ENCODE peak calls at places on chromosomes 7 and 10, in seven cellular contexts. Q, X, Z, P, O, U and V are unnamed samples.

GRCh38 chr10:35639021-35639521 is 3.0 kb downstream of the FZD8 start:
- DNase-seq in U (no peak), O (no peak), Z (peak; percentile 60), X (peak; percentile 3), Q (no peak), P (peak; percentile 90), V (no peak)

GRCh38 chr7:37092548-37092947 is 356.1 kb downstream of the ELMO1 start:
- DNase-seq in Z (no peak), O (peak; percentile 40), P (no peak), X (no peak), Q (no peak), U (no peak), V (peak; percentile 28)

GRCh38 chr7:6228363-6228762 is 44.1 kb downstream of the CYTH3 start:
- DNase-seq in X (no peak), Z (peak; percentile 58), O (no peak), U (no peak), P (peak; percentile 30), Q (no peak), V (no peak)

GRCh38 chr7:96397936-96398596 is 76.2 kb upstream of the SLC25A13 start:
- DNase-seq in Q (no peak), X (peak; percentile 100), Z (peak; percentile 20), O (no peak), P (peak; percentile 51), U (no peak), V (no peak)

GRCh38 chr10:2812631-2813030 is 254.7 kb upstream of the PFKP start:
- DNase-seq in Z (no peak), X (no peak), Q (no peak), U (no peak), O (no peak), P (no peak), V (no peak)

GRCh38 chr10:31700222-31700621 is 228.4 kb downstream of the ARHGAP12 start:
- DNase-seq in X (no peak), O (no peak), P (no peak), Q (no peak), Z (no peak), U (no peak), V (no peak)

GRCh38 chr10:132571565-132572544 is 34.3 kb downstream of the INPP5A start:
- DNase-seq in Q (peak; percentile 72), Z (peak; percentile 25), P (peak; percentile 70), U (peak; percentile 42), O (peak; percentile 77), X (peak; percentile 68), V (peak; percentile 73)

GRCh38 chr10:29519670-29520069 is 115.1 kb downstream of the SVIL start:
- DNase-seq in U (no peak), Z (no peak), O (no peak), X (no peak), P (no peak), Q (no peak), V (no peak)

GRCh38 chr10:130761032-130761575 is 550.4 kb downstream of the TCERG1L start:
- DNase-seq in P (no peak), O (no peak), Q (no peak), U (no peak), X (no peak), Z (no peak), V (no peak)

GRCh38 chr7:143321242-143321641 is 5.3 kb downstream of the CLCN1 start:
- DNase-seq in P (no peak), Q (no peak), O (no peak), Z (no peak), U (no peak), X (no peak), V (no peak)

GRCh38 chr10:113111900-113112853 is 162.1 kb downstream of the TCF7L2 start:
- DNase-seq in P (no peak), Z (no peak), X (no peak), Q (peak; percentile 25), O (peak; percentile 79), U (no peak), V (peak; percentile 30)

GRCh38 chr7:122364761-122365280 is 60.3 kb upstream of the FEZF1 start:
- DNase-seq in Q (no peak), U (no peak), P (no peak), Z (no peak), O (no peak), X (no peak), V (no peak)

GRCh38 chr10:91162495-91163268 is 57.8 kb upstream of the PCGF5 start:
- DNase-seq in X (peak; percentile 83), U (peak; percentile 77), Z (peak; percentile 67), O (peak; percentile 89), Q (peak; percentile 79), P (peak; percentile 56), V (peak; percentile 88)

GRCh38 chr7:99381664-99382075 is 7.1 kb downstream of the ARPC1B start:
- DNase-seq in P (no peak), O (no peak), X (no peak), Q (no peak), U (no peak), Z (no peak), V (no peak)

GRCh38 chr7:80515298-80515697 is 3.4 kb upstream of the GNAT3 start:
- DNase-seq in O (no peak), Z (no peak), X (no peak), U (no peak), P (no peak), Q (no peak), V (no peak)

GRCh38 chr7:115099906-115100305 is 178.0 kb downstream of the MDFIC start:
- DNase-seq in Q (no peak), O (peak; percentile 25), P (no peak), U (no peak), Z (no peak), X (no peak), V (no peak)

GRCh38 chr10:48684792-48685651 is at the start of gene WDFY4:
- DNase-seq in P (no peak), Q (peak; percentile 40), O (peak; percentile 43), U (no peak), Z (no peak), X (no peak), V (no peak)

GRCh38 chr7:80722596-80723141 is 84.2 kb downstream of the CD36 start:
- DNase-seq in Z (peak; percentile 6), P (peak; percentile 47), X (no peak), O (peak; percentile 56), Q (peak; percentile 37), U (no peak), V (peak; percentile 59)

GRCh38 chr7:128869138-128869943 is 6.7 kb downstream of the ATP6V1F start:
- DNase-seq in Q (peak; percentile 74), P (peak; percentile 76), O (peak; percentile 67), U (no peak), X (peak; percentile 50), Z (peak; percentile 80), V (peak; percentile 48)

GRCh38 chr10:77702166-77702565 is 64.6 kb upstream of the KCNMA1 start:
- DNase-seq in O (no peak), Q (no peak), P (no peak), X (no peak), U (no peak), Z (no peak), V (no peak)

GRCh38 chr10:8731415-8732110 is 677.1 kb downstream of the GATA3 start:
- DNase-seq in Z (no peak), Q (no peak), U (no peak), P (peak; percentile 16), O (no peak), X (no peak), V (no peak)
- TF ChIP-seq CTCF in Z (no peak), Q (no peak), U (no peak), P (no peak), O (no peak), X (no peak), V (no peak)

GRCh38 chr10:13218878-13219277 is 15.3 kb downstream of the UCMA start:
- DNase-seq in O (no peak), Z (no peak), Q (no peak), X (no peak), P (no peak), U (no peak), V (no peak)

GRCh38 chr10:13222151-13222550 is 12.0 kb downstream of the UCMA start:
- DNase-seq in Q (no peak), U (no peak), P (no peak), O (no peak), Z (no peak), X (no peak), V (no peak)

GRCh38 chr10:13221572-13221971 is 12.6 kb downstream of the UCMA start:
- DNase-seq in U (no peak), Z (no peak), O (no peak), Q (no peak), P (no peak), X (no peak), V (no peak)

GRCh38 chr10:13222566-13222965 is 11.6 kb downstream of the UCMA start:
- DNase-seq in P (no peak), X (no peak), Z (no peak), Q (no peak), U (no peak), O (no peak), V (no peak)

DNA sequence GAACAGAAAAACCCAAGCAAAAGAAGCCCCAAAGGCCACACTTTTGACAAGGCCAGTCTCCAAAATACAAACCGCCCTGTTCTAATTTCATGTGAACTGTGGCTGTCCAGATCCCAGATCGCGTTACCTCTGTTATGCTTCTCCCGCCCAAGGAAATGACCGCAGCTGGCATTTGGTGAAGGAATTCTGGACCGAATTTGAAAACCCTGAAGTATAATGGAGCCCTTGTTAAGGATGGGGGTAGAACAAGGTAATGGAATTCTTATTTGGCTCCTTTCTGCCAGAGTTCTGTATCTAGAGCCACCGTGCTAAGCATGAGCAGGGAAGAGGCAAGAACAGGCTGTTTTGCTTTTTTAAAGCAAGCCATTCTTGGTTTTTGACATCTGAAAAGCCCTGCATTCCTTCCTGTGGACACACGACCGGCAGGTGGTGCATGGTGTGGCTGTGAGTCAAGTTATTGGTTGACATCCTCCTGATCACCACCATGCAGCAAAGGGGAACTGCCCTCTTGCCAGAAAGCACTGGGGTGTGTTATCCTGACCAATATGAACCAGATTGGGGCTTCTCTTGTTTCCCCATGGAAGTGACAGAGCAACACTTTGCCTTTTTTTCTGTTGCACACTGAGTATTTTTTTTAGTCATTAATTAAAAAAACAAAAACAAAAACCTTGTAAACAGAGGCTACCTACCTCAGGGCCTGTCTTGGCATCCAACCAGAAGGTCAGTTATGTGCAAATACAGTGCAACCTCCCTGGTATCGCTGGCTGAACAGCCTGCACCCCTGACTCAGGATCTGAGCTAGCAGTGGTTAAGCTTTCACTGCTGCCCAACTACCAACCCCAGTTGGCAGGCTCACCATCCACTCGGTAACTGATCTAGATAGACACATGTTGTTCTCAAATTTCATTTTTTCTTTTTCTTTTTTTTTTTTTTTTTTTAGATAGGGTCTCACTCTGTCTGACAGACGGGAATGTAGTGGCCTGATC is 14.2 kb downstream of the UCMA start:
- DNase-seq in U (no peak), Q (peak; percentile 15), P (peak; percentile 84), X (peak; percentile 76), O (no peak), Z (no peak), V (peak; percentile 74)
- H3K4me3 ChIP-seq in U (no peak overlapping the region), Q (no peak overlapping the region), P (no peak overlapping the region), X (no peak overlapping the region), O (no peak overlapping the region), Z (no peak overlapping the region), V (peak overlapping the region; percentile 4)

GRCh38 chr7:76283254-76284159 is 19.0 kb upstream of the HSPB1 start:
- DNase-seq in U (no peak), O (no peak), Z (no peak), Q (no peak), P (no peak), X (no peak), V (no peak)
- H3K27ac ChIP-seq in U (no peak overlapping the region), O (no peak overlapping the region), Z (no peak overlapping the region), Q (no peak overlapping the region), P (no peak overlapping the region), X (no peak overlapping the region), V (no peak overlapping the region)

DNA sequence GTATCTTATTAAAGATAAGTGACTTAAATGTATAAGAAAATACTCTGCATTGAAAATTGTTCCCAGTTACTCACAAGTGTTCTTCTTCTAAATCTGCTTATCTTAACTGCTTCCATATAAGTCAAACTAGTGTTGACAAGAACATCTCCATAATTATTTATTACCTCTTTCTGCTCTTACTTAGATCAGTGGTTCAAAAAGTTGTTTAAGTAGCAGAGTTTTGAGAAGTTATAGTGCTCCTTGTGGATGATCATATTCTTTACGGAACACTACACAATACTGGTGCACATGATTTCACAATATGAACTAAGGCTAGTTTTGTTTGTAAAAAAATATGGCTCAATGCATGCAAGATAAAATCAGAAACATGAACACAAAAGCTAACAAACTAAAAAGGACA is 168.4 kb downstream of the SEMA3D start:
- DNase-seq in X (no peak), U (no peak), P (no peak), Q (no peak), O (no peak), Z (no peak), V (no peak)
- TF ChIP-seq CTCF in X (no peak), U (no peak), P (no peak), Q (no peak), O (no peak), Z (no peak), V (no peak)